ENCODE peak calls at places on chromosomes 11 and 22, in nine cellular contexts. K is iris pigment epithelial cell; L is Panc1; S is stimulated activated CD8-positive, alpha-beta memory T cell treated with anti-CD3 and anti-CD28 coated beads, Interleukin-12 subunit alpha, Interleukin-12 subunit beta, amount 100 ng/mL, for 1 hour; Q is mucosa of descending colon; Z is GM12865; P is tibial artery; N is cardiac muscle cell; A is Caki2. F is an unnamed sample.

GRCh38 chr11:129945377-129945776 is 50.0 kb upstream of the NFRKB start:
- DNase-seq in K (no peak), L (no peak), S (no peak), Q (no peak), Z (no peak), P (no peak), N (no peak), A (no peak), F (no peak)

GRCh38 chr11:60871378-60872061 is 4.2 kb downstream of the ZP1 start:
- DNase-seq in K (peak; percentile 66), L (no peak), S (no peak), Q (no peak), Z (no peak), P (peak; percentile 59), N (peak; percentile 74), A (no peak), F (no peak)

GRCh38 chr11:69593851-69594250 is 47.1 kb upstream of the CCND1 start:
- DNase-seq in K (no peak), L (no peak), S (no peak), Q (no peak), Z (no peak), P (no peak), N (no peak), A (no peak), F (no peak)

GRCh38 chr11:69097263-69097662 is 48.5 kb downstream of the TPCN2 start:
- DNase-seq in K (no peak), L (no peak), S (no peak), Q (no peak), Z (no peak), P (no peak), N (no peak), A (no peak), F (no peak)

GRCh38 chr22:35835998-35836691 is 118.5 kb downstream of the APOL5 start:
- DNase-seq in K (peak; percentile 78), L (no peak), S (no peak), Q (peak; percentile 35), Z (no peak), P (no peak), N (peak; percentile 91), A (peak; percentile 81), F (no peak)

GRCh38 chr11:30433831-30434230 is 110.9 kb downstream of the ARL14EP start:
- DNase-seq in K (no peak), L (no peak), S (no peak), Q (no peak), Z (no peak), P (no peak), N (peak; percentile 0), A (no peak), F (no peak)

GRCh38 chr11:95680169-95680929 is 109.2 kb downstream of the FAM76B start:
- DNase-seq in K (peak; percentile 92), L (no peak), S (no peak), Q (no peak), Z (peak; percentile 57), P (no peak), N (peak; percentile 86), A (no peak), F (no peak)

GRCh38 chr11:14541180-14541579 is 21.0 kb upstream of the PSMA1 start:
- DNase-seq in K (no peak), L (no peak), S (no peak), Q (peak; percentile 21), Z (no peak), P (no peak), N (peak; percentile 76), A (no peak), F (no peak)

GRCh38 chr11:126637800-126638175 is 282.3 kb downstream of the ST3GAL4 start:
- DNase-seq in K (peak; percentile 37), L (no peak), S (no peak), Q (no peak), Z (no peak), P (no peak), N (peak; percentile 76), A (no peak), F (no peak)

GRCh38 chr22:17734197-17734596 is 40.1 kb downstream of the BID start:
- DNase-seq in K (peak; percentile 71), L (no peak), S (no peak), Q (no peak), Z (peak; percentile 30), P (peak; percentile 1), N (peak; percentile 65), A (no peak), F (peak; percentile 60)

GRCh38 chr11:1099519-1100355 is 25.1 kb downstream of the MUC2 start:
- DNase-seq in K (no peak), L (no peak), S (no peak), Q (peak; percentile 18), Z (no peak), P (no peak), N (no peak), A (no peak), F (no peak)

GRCh38 chr22:45127866-45128265 is 35.9 kb upstream of the NUP50 start:
- DNase-seq in K (peak; percentile 32), L (no peak), S (no peak), Q (no peak), Z (no peak), P (no peak), N (no peak), A (no peak), F (no peak)

GRCh38 chr11:85844439-85845051 is 10.6 kb upstream of the CCDC83 start:
- DNase-seq in K (peak; percentile 65), L (no peak), S (no peak), Q (no peak), Z (no peak), P (no peak), N (no peak), A (peak; percentile 69), F (no peak)

GRCh38 chr11:78788533-78788932 is 213.9 kb upstream of the NARS2 start:
- DNase-seq in K (no peak), L (no peak), S (no peak), Q (no peak), Z (no peak), P (no peak), N (no peak), A (no peak), F (no peak)

GRCh38 chr11:5291207-5291838 is 10.4 kb downstream of the OR51B4 start:
- DNase-seq in K (peak; percentile 74), L (peak; percentile 38), S (no peak), Q (no peak), Z (peak; percentile 61), P (no peak), N (peak; percentile 55), A (peak; percentile 30), F (peak; percentile 59)

GRCh38 chr22:37442537-37442936 is 15.3 kb upstream of the ELFN2 start:
- DNase-seq in K (peak; percentile 68), L (no peak), S (no peak), Q (no peak), Z (peak; percentile 18), P (no peak), N (peak; percentile 64), A (peak; percentile 31), F (peak; percentile 49)

GRCh38 chr11:122360875-122361274 is 244.9 kb upstream of the BLID start:
- DNase-seq in K (no peak), L (no peak), S (no peak), Q (no peak), Z (no peak), P (no peak), N (no peak), A (no peak), F (no peak)

GRCh38 chr11:94141511-94142307 is 13.1 kb downstream of the PANX1 start:
- DNase-seq in K (peak; percentile 52), L (no peak), S (no peak), Q (no peak), Z (no peak), P (no peak), N (no peak), A (no peak), F (no peak)

GRCh38 chr11:62025429-62026105 is 58.1 kb upstream of the FTH1 start:
- DNase-seq in K (peak; percentile 99), L (peak; percentile 80), S (peak; percentile 60), Q (peak; percentile 61), Z (peak; percentile 66), P (peak; percentile 83), N (peak; percentile 99), A (peak; percentile 95), F (peak; percentile 62)

GRCh38 chr11:614583-615452 is 932 bp downstream of the IRF7 start:
- DNase-seq in K (no peak), L (no peak), S (no peak), Q (peak; percentile 70), Z (no peak), P (peak; percentile 68), N (no peak), A (no peak), F (no peak)

GRCh38 chr11:26331911-26332571 is at the start of gene ANO3:
- DNase-seq in K (peak; percentile 92), L (no peak), S (no peak), Q (peak; percentile 33), Z (peak; percentile 47), P (peak; percentile 66), N (peak; percentile 89), A (peak; percentile 54), F (peak; percentile 61)

GRCh38 chr11:63670738-63671321 is 346 bp downstream of the ATL3 start:
- DNase-seq in K (no peak), L (no peak), S (no peak), Q (peak; percentile 82), Z (peak; percentile 61), P (peak; percentile 81), N (peak; percentile 57), A (peak; percentile 53), F (peak; percentile 65)

GRCh38 chr22:23279781-23280180 is 99.5 kb downstream of the BCR start:
- DNase-seq in K (no peak), L (no peak), S (no peak), Q (no peak), Z (no peak), P (no peak), N (no peak), A (no peak), F (no peak)

GRCh38 chr22:31943206-31943975 is 944 bp upstream of the YWHAH start:
- DNase-seq in K (no peak), L (no peak), S (no peak), Q (no peak), Z (no peak), P (no peak), N (no peak), A (no peak), F (no peak)

GRCh38 chr22:36160499-36160942 is at the start of gene APOL3:
- DNase-seq in K (peak; percentile 78), L (no peak), S (no peak), Q (peak; percentile 70), Z (peak; percentile 80), P (peak; percentile 87), N (peak; percentile 75), A (no peak), F (peak; percentile 28)

GRCh38 chr22:50548046-50548912 is 2.6 kb downstream of the KLHDC7B start:
- DNase-seq in K (no peak), L (no peak), S (no peak), Q (peak; percentile 59), Z (no peak), P (no peak), N (no peak), A (no peak), F (peak; percentile 87)

GRCh38 chr11:37788141-37788877 is 1190.3 kb upstream of the RAG2 start:
- DNase-seq in K (peak; percentile 72), L (no peak), S (no peak), Q (no peak), Z (no peak), P (no peak), N (peak; percentile 66), A (peak; percentile 69), F (no peak)

GRCh38 chr11:6594142-6594768 is 9.2 kb downstream of the RRP8 start:
- DNase-seq in K (no peak), L (no peak), S (no peak), Q (no peak), Z (no peak), P (no peak), N (no peak), A (no peak), F (no peak)

GRCh38 chr22:29456211-29456671 is 17.9 kb downstream of the RFPL1 start:
- DNase-seq in K (peak; percentile 70), L (no peak), S (no peak), Q (no peak), Z (no peak), P (peak; percentile 34), N (no peak), A (no peak), F (no peak)

F was measured in GM13977.